ENCODE peak calls at places on chromosomes 7 and 10, in nine cellular contexts. V is colonic mucosa, X is K562, S is IMR-90, U is HCT116, K is astrocyte, O is mammary epithelial cell, Z is GM12878, G is SK-N-SH. M is an unnamed sample.

GRCh38 chr10:67072654-67073053 is 146.8 kb downstream of the LRRTM3 start:
- DNase-seq in V (no peak), X (no peak), S (no peak), U (no peak), K (no peak), O (no peak), Z (no peak), G (no peak), M (no peak)

GRCh38 chr7:102260856-102261255 is 25.8 kb upstream of the SH2B2 start:
- DNase-seq in V (no peak), X (no peak), S (peak), U (no peak), K (peak), O (no peak), Z (no peak), G (peak), M (peak)

GRCh38 chr7:6642861-6643640 is 5.9 kb downstream of the ZNF316 start:
- DNase-seq in V (no peak), X (no peak), S (no peak), U (no peak), K (no peak), O (no peak), Z (no peak), G (no peak), M (no peak)

GRCh38 chr7:54542920-54543539 is 855 bp downstream of the VSTM2A start:
- DNase-seq in V (no peak), X (no peak), S (peak), U (no peak), K (peak), O (peak), Z (no peak), G (peak), M (peak)

GRCh38 chr10:53440641-53441040 is 668.1 kb upstream of the MBL2 start:
- DNase-seq in V (no peak), X (no peak), S (no peak), U (no peak), K (no peak), O (no peak), Z (no peak), G (no peak), M (no peak)

GRCh38 chr10:26269754-26270153 is 53.2 kb downstream of the GAD2 start:
- DNase-seq in V (no peak), X (peak), S (no peak), U (peak), K (peak), O (no peak), Z (no peak), G (peak), M (peak)

GRCh38 chr7:128404826-128405344 is 4.9 kb downstream of the IMPDH1 start:
- DNase-seq in V (peak), X (peak), S (peak), U (no peak), K (no peak), O (peak), Z (no peak), G (peak), M (no peak)

GRCh38 chr7:155701972-155702544 is 57.6 kb downstream of the RBM33 start:
- DNase-seq in V (no peak), X (no peak), S (no peak), U (no peak), K (no peak), O (no peak), Z (no peak), G (no peak), M (no peak)

GRCh38 chr10:102322914-102323313 is 72.6 kb upstream of the NFKB2 start:
- DNase-seq in V (no peak), X (no peak), S (no peak), U (no peak), K (peak), O (no peak), Z (no peak), G (no peak), M (no peak)

GRCh38 chr10:42488416-42488815 is 150.0 kb downstream of the ZNF33B start:
- DNase-seq in V (no peak), X (no peak), S (peak), U (no peak), K (no peak), O (peak), Z (no peak), G (no peak), M (no peak)

GRCh38 chr10:18607503-18607902 is 43.9 kb downstream of the NSUN6 start:
- DNase-seq in V (peak), X (peak), S (peak), U (peak), K (peak), O (peak), Z (no peak), G (peak), M (no peak)

GRCh38 chr10:67722113-67722512 is 26.1 kb upstream of the CTNNA3 start:
- DNase-seq in V (no peak), X (no peak), S (no peak), U (no peak), K (no peak), O (no peak), Z (no peak), G (no peak), M (no peak)

GRCh38 chr10:83127942-83128575 is 1011.2 kb upstream of the GHITM start:
- DNase-seq in V (no peak), X (no peak), S (no peak), U (no peak), K (peak), O (peak), Z (no peak), G (no peak), M (no peak)

GRCh38 chr7:1500064-1500807 is 4.0 kb downstream of the INTS1 start:
- DNase-seq in V (no peak), X (no peak), S (no peak), U (no peak), K (no peak), O (no peak), Z (no peak), G (no peak), M (no peak)

GRCh38 chr7:29539471-29539870 is 24.2 kb upstream of the PRR15 start:
- DNase-seq in V (no peak), X (no peak), S (no peak), U (no peak), K (no peak), O (peak), Z (no peak), G (no peak), M (no peak)

GRCh38 chr7:151206914-151207313 is 3.4 kb downstream of the H2BK1 start:
- DNase-seq in V (no peak), X (peak), S (no peak), U (no peak), K (no peak), O (peak), Z (no peak), G (no peak), M (no peak)

GRCh38 chr10:7202804-7203203 is 208.0 kb downstream of the SFMBT2 start:
- DNase-seq in V (no peak), X (no peak), S (no peak), U (no peak), K (no peak), O (no peak), Z (no peak), G (no peak), M (no peak)

GRCh38 chr10:22648547-22648961 is 65.8 kb downstream of the PIP4K2A start:
- DNase-seq in V (no peak), X (no peak), S (peak), U (no peak), K (peak), O (peak), Z (peak), G (no peak), M (no peak)

GRCh38 chr7:16028103-16028502 is 341.6 kb upstream of the MEOX2 start:
- DNase-seq in V (no peak), X (no peak), S (peak), U (no peak), K (peak), O (peak), Z (no peak), G (no peak), M (no peak)

GRCh38 chr10:48495282-48496045 is 109.4 kb downstream of the ARHGAP22 start:
- DNase-seq in V (peak), X (no peak), S (no peak), U (no peak), K (no peak), O (no peak), Z (no peak), G (no peak), M (no peak)

GRCh38 chr10:18214692-18215563 is 74.7 kb downstream of the CACNB2 start:
- DNase-seq in V (peak), X (peak), S (peak), U (no peak), K (no peak), O (peak), Z (no peak), G (peak), M (peak)

GRCh38 chr7:77348371-77348813 is 67.8 kb downstream of the GSAP start:
- DNase-seq in V (no peak), X (no peak), S (peak), U (no peak), K (peak), O (peak), Z (no peak), G (peak), M (peak)

GRCh38 chr10:71970331-71970730 is 6.1 kb downstream of the CHST3 start:
- DNase-seq in V (peak), X (peak), S (no peak), U (no peak), K (no peak), O (peak), Z (no peak), G (peak), M (peak)

GRCh38 chr10:62199584-62199983 is 69.1 kb downstream of the RTKN2 start:
- DNase-seq in V (no peak), X (no peak), S (no peak), U (no peak), K (no peak), O (peak), Z (peak), G (no peak), M (no peak)

GRCh38 chr10:132465889-132466519 is 69.0 kb downstream of the PWWP2B start:
- DNase-seq in V (no peak), X (no peak), S (no peak), U (no peak), K (no peak), O (no peak), Z (no peak), G (no peak), M (no peak)

GRCh38 chr10:5234106-5234877 is 37.7 kb downstream of the AKR1C4 start:
- DNase-seq in V (peak), X (no peak), S (peak), U (no peak), K (no peak), O (peak), Z (no peak), G (no peak), M (no peak)

GRCh38 chr10:13698217-13698616 is 111.5 kb downstream of the PRPF18 start:
- DNase-seq in V (no peak), X (no peak), S (no peak), U (no peak), K (no peak), O (peak), Z (no peak), G (no peak), M (no peak)

GRCh38 chr7:53984776-53985175 is 557.4 kb upstream of the VSTM2A start:
- DNase-seq in V (no peak), X (no peak), S (no peak), U (no peak), K (no peak), O (peak), Z (no peak), G (no peak), M (no peak)

GRCh38 chr7:142352543-142352942 is 94.7 kb upstream of the PRSS58 start:
- DNase-seq in V (no peak), X (no peak), S (peak), U (no peak), K (no peak), O (no peak), Z (no peak), G (no peak), M (no peak)

GRCh38 chr7:114825423-114825951 is 96.4 kb upstream of the MDFIC start:
- DNase-seq in V (no peak), X (no peak), S (no peak), U (no peak), K (no peak), O (no peak), Z (no peak), G (no peak), M (peak)

GRCh38 chr10:1487288-1487687 is 250.0 kb downstream of the ADARB2 start:
- DNase-seq in V (no peak), X (no peak), S (no peak), U (no peak), K (no peak), O (no peak), Z (no peak), G (no peak), M (no peak)

GRCh38 chr10:46020344-46020656 is 10.1 kb downstream of the NCOA4 start:
- DNase-seq in V (no peak), X (peak), S (no peak), U (no peak), K (no peak), O (no peak), Z (no peak), G (no peak), M (no peak)

GRCh38 chr10:46026106-46026505 is 4.3 kb downstream of the NCOA4 start:
- DNase-seq in V (no peak), X (no peak), S (no peak), U (no peak), K (no peak), O (no peak), Z (no peak), G (no peak), M (no peak)

GRCh38 chr10:46024948-46025347 is 5.5 kb downstream of the NCOA4 start:
- DNase-seq in V (no peak), X (no peak), S (peak), U (no peak), K (no peak), O (no peak), Z (no peak), G (no peak), M (no peak)

GRCh38 chr10:46020871-46021553 is 9.4 kb downstream of the NCOA4 start:
- DNase-seq in V (no peak), X (no peak), S (peak), U (no peak), K (peak), O (peak), Z (no peak), G (no peak), M (no peak)

DNA sequence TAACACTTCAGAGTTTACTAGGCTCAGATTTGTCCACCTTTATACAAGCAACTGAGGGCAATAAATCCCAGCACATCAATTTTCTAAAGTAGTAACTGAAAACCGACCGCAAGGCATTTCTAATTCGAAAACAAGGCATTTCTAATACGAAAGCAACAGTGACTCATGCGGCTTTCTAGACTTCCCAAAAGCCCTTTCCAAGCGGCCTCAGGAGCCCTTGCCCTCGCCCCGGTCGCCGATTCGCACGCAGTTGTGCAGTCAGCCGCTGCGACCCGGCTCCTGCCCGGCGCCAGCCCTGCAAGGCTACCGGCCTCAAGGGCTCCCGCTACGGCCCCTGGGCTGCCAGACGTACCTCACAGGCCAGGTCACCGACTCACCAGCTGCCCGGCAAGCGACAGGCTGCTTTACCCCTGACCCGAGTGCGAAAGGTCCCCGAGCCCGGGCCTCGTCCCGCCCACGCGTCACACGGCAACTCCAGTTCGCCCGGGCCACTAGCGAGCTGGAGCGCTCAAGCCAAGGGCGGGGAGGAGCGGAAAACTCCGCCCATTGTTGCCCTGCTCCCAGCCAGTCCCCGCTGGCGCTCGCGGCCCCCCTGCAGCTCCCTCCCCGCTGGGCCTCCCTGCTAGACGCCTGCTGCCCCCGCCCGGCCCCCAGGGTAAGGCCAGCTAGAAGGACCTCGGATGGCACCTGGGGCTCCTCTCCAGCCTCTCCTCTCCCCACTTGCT is 7.3 kb downstream of the NCOA4 start:
- DNase-seq in V (peak), X (peak), S (peak), U (peak), K (peak), O (peak), Z (peak), G (peak), M (peak)
- TF ChIP-seq CTCF in V (no peak), X (peak), S (peak), U (peak), K (no peak), O (no peak), Z (peak), G (peak), M (peak)

DNA sequence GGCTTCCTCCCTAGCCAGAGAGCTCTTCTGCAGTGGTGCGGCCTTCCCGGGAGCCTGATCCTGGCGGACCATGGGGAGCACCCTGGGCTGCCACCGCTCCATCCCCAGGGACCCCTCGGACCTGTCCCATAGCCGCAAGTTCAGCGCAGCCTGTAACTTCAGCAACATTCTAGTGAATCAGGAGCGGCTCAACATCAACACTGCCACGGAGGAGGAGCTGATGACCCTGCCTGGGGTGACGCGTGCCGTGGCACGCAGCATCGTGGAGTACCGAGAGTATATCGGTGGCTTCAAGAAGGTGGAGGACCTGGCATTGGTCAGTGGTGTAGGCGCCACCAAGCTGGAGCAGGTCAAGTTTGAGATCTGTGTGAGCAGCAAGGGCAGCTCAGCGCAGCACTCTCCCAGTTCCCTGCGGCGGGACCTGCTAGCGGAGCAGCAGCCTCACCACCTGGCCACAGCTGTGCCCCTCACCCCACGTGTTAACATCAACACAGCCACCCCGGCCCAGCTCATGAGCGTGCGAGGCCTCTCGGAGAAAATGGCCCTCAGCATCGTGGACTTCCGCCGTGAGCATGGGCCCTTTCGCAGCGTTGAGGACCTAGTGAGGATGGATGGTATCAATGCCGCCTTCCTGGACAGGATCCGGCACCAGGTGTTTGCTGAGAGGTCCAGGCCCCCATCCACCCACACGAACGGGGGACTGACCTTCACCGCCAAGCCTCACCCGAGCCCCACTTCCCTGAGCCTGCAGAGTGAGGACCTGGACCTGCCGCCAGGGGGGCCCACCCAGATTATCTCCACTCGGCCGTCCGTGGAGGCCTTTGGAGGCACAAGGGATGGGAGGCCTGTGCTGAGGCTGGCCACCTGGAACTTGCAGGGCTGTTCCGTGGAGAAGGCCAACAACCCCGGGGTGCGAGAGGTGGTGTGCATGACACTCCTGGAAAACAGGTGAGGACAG is 1.5 kb downstream of the EEPD1 start:
- DNase-seq in V (no peak), X (no peak), S (no peak), U (no peak), K (no peak), O (no peak), Z (no peak), G (no peak), M (peak)
- H3K4me3 ChIP-seq in V (peak), X (no peak), S (peak), U (peak), K (peak), O (no peak), Z (no peak), G (peak), M (peak)

GRCh38 chr10:78654047-78654590 is 414.6 kb upstream of the ZMIZ1 start:
- DNase-seq in V (no peak), X (no peak), S (no peak), U (no peak), K (peak), O (no peak), Z (no peak), G (no peak), M (no peak)

GRCh38 chr10:78656815-78657621 is 411.7 kb upstream of the ZMIZ1 start:
- DNase-seq in V (peak), X (peak), S (no peak), U (no peak), K (peak), O (no peak), Z (no peak), G (peak), M (no peak)

GRCh38 chr10:78655941-78656340 is 412.8 kb upstream of the ZMIZ1 start:
- DNase-seq in V (no peak), X (no peak), S (peak), U (no peak), K (peak), O (no peak), Z (no peak), G (no peak), M (no peak)

GRCh38 chr10:78657622-78658165 is 411.1 kb upstream of the ZMIZ1 start:
- DNase-seq in V (peak), X (peak), S (peak), U (peak), K (peak), O (peak), Z (no peak), G (peak), M (peak)

GRCh38 chr10:78656397-78656796 is 412.4 kb upstream of the ZMIZ1 start:
- DNase-seq in V (no peak), X (no peak), S (no peak), U (no peak), K (no peak), O (no peak), Z (no peak), G (peak), M (no peak)
- H3K9ac ChIP-seq in V (peak), X (no peak), S (no peak), U (no peak), K (no peak), O (no peak), Z (no peak), G (no peak), M (no peak)

DNA sequence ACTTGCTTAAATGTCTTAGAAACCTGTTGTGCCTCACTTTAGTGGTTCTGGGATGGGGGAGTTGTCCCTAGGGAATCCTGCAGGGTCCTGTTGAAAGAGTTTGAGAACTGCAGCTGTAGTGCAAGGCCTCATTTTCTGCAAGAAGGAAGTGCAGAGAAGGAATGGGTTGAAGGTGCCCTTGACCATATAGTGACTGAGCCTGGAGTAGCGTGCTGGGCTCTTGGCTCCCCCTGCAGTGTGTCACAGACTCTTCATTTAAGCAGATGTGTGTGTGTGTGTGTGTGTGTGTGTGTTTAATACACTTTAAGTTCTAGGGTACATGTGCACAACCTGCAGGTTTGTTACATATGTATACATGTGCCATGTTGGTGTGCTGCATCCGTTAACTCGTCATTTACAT is 92.2 kb downstream of the GRK5 start:
- DNase-seq in V (no peak), X (peak), S (no peak), U (no peak), K (no peak), O (no peak), Z (no peak), G (no peak), M (no peak)
- TF ChIP-seq CTCF in V (no peak), X (peak), S (no peak), U (peak), K (no peak), O (no peak), Z (no peak), G (no peak), M (peak)

DNA sequence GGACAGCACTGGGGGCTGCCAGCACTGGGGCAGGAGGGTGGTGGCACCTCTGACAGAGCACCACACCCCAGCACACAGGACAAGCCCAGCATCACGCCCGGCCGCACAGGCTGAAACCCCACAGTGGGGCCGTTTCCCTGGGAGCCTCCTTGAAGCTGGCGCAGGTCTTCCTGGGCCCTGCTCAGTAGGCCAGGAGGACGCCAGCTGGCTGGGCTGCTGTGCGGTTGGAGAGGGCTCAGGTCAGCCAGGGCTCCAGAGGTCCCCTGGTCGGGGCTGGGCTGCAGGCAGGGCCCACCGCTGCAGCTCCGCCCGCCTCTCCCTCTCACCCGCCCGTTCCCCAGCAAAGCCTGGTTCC is 137.3 kb downstream of the TCERG1L start:
- DNase-seq in V (no peak), X (no peak), S (no peak), U (no peak), K (no peak), O (no peak), Z (no peak), G (no peak), M (peak)
- H3K4me3 ChIP-seq in V (no peak), X (no peak), S (no peak), U (no peak), K (no peak), O (no peak), Z (no peak), G (no peak), M (no peak)